ENCODE peak calls at places on chromosomes 13 and 19, in five cellular contexts. U is heart right ventricle; Q is CD8-positive, alpha-beta T cell; C is heart left ventricle; K is A549. W is an unnamed sample.
A peak's percentile ranks its signal among the peaks of the same experiment; 100 is the strongest.

GRCh38 chr19:31318790-31319189 is 30.4 kb downstream of the TSHZ3 start:
- DNase-seq in U (no peak), Q (no peak), C (no peak), K (no peak), W (no peak)

GRCh38 chr19:52945652-52946321 is 16.9 kb downstream of the ZNF816 start:
- DNase-seq in U (no peak), Q (no peak), C (no peak), K (no peak), W (no peak)

GRCh38 chr19:9854282-9854846 is 19.2 kb downstream of the PIN1 start:
- DNase-seq in U (no peak), Q (no peak), C (no peak), K (no peak), W (no peak)

GRCh38 chr13:32278456-32278855 is 36.7 kb downstream of the ZAR1L start:
- DNase-seq in U (no peak), Q (no peak), C (no peak), K (no peak), W (no peak)

GRCh38 chr13:23899555-23899954 is 2.3 kb upstream of the C1QTNF9B start:
- DNase-seq in U (peak; percentile 59), Q (peak; percentile 28), C (no peak), K (no peak), W (no peak)

GRCh38 chr13:101986316-101986715 is 415.5 kb downstream of the FGF14 start:
- DNase-seq in U (no peak), Q (no peak), C (no peak), K (no peak), W (no peak)

GRCh38 chr13:102226591-102226990 is 175.3 kb downstream of the FGF14 start:
- DNase-seq in U (no peak), Q (no peak), C (no peak), K (no peak), W (no peak)

GRCh38 chr13:48156466-48156865 is 61.6 kb upstream of the MED4 start:
- DNase-seq in U (no peak), Q (peak; percentile 82), C (peak; percentile 21), K (no peak), W (no peak)

GRCh38 chr13:60139272-60139671 is 24.5 kb downstream of the DIAPH3 start:
- DNase-seq in U (no peak), Q (no peak), C (no peak), K (no peak), W (peak; percentile 40)

GRCh38 chr19:41937525-41937924 is 9.3 kb upstream of the ERFL start:
- DNase-seq in U (no peak), Q (no peak), C (no peak), K (no peak), W (no peak)

GRCh38 chr13:48405865-48406264 is 7.0 kb downstream of the LPAR6 start:
- DNase-seq in U (no peak), Q (no peak), C (no peak), K (no peak), W (no peak)

GRCh38 chr13:88450515-88450914 is 779.3 kb downstream of the SLITRK5 start:
- DNase-seq in U (no peak), Q (no peak), C (no peak), K (no peak), W (no peak)

GRCh38 chr13:43348397-43348796 is 325.0 kb downstream of the DNAJC15 start:
- DNase-seq in U (no peak), Q (no peak), C (no peak), K (no peak), W (no peak)

GRCh38 chr13:64052526-64052925 is 2636.9 kb upstream of the PCDH20 start:
- DNase-seq in U (no peak), Q (no peak), C (no peak), K (no peak), W (no peak)

GRCh38 chr19:48724796-48725753 is 5.5 kb upstream of the MAMSTR start:
- DNase-seq in U (peak; percentile 93), Q (no peak), C (peak; percentile 89), K (peak; percentile 59), W (peak; percentile 94)

GRCh38 chr13:27359203-27359821 is 65.1 kb upstream of the GTF3A start:
- DNase-seq in U (peak; percentile 67), Q (peak; percentile 70), C (peak; percentile 54), K (peak; percentile 53), W (peak; percentile 36)

GRCh38 chr13:51867062-51867461 is 5.3 kb downstream of the CCDC70 start:
- DNase-seq in U (no peak), Q (no peak), C (no peak), K (no peak), W (no peak)

DNA sequence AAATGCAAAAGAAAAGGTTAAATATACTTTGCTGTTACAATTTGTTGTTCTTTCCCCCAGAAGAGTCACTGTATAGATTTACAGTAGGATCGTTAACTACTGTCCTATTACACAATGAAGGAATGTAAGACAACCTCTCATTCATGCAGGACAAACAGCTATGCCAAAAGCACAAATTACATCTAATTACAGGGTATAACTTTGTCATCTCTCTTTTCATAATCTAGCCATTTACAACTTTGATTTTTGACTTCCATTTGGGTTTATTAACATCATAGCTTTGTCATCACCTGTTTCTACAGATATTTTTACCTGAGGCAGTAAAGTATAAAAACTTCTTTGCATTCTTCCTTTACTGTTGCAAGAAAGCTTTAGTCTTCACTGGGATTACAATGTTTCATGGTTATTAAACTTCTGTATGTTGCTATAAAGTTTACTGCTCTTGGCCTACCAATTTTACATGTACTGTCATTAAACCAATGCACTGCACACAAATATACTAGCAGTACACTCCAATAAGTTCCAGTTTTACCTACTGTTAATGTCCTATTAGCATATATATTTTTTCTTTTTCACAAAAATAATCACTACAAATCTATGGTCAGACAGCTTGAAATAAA is 18.9 kb downstream of the MICU2 start:
- DNase-seq in U (no peak), Q (no peak), C (no peak), K (no peak), W (no peak)
- H3K27ac ChIP-seq in U (no peak overlapping the region), Q (no peak overlapping the region), C (no peak overlapping the region), K (no peak overlapping the region), W (no peak overlapping the region)

GRCh38 chr19:4868286-4868834 is 893 bp upstream of the PLIN3 start:
- DNase-seq in U (no peak), Q (no peak), C (no peak), K (no peak), W (no peak)

GRCh38 chr19:4871711-4872110 is 4.2 kb upstream of the PLIN3 start:
- DNase-seq in U (no peak), Q (no peak), C (no peak), K (no peak), W (no peak)

GRCh38 chr19:4867534-4868285 is at the start of gene PLIN3:
- DNase-seq in U (peak; percentile 98), Q (peak; percentile 91), C (peak; percentile 97), K (peak; percentile 93), W (peak; percentile 95)

GRCh38 chr19:4870025-4870700 is 2.7 kb upstream of the PLIN3 start:
- DNase-seq in U (no peak), Q (no peak), C (no peak), K (peak; percentile 69), W (peak; percentile 96)

GRCh38 chr19:4866595-4867424 is 657 bp downstream of the PLIN3 start:
- DNase-seq in U (peak; percentile 42), Q (peak; percentile 46), C (peak; percentile 59), K (peak; percentile 35), W (peak; percentile 42)
- H3K4me1 ChIP-seq in U (peaks cover 11% of the 10 kb centered on the region), Q (peaks cover 16% of the 10 kb centered on the region), C (peaks cover 2% of the 10 kb centered on the region), K (peaks cover 37% of the 10 kb centered on the region), W (peaks cover 49% of the 10 kb centered on the region)

GRCh38 chr19:45117167-45117594 is 24.2 kb downstream of the PPP1R37 start:
- DNase-seq in U (no peak), Q (peak; percentile 29), C (no peak), K (no peak), W (no peak)

GRCh38 chr19:45113628-45114027 is 20.6 kb downstream of the PPP1R37 start:
- DNase-seq in U (no peak), Q (no peak), C (no peak), K (no peak), W (no peak)

GRCh38 chr19:45114116-45114515 is 21.1 kb downstream of the PPP1R37 start:
- DNase-seq in U (no peak), Q (no peak), C (no peak), K (no peak), W (no peak)

GRCh38 chr19:45117666-45118065 is 24.7 kb downstream of the PPP1R37 start:
- DNase-seq in U (no peak), Q (no peak), C (no peak), K (no peak), W (no peak)

GRCh38 chr19:45115809-45116615 is 23.0 kb downstream of the PPP1R37 start:
- DNase-seq in U (no peak), Q (no peak), C (no peak), K (no peak), W (no peak)
- H3K27ac ChIP-seq in U (no peak overlapping the region), Q (no peak overlapping the region), C (no peak overlapping the region), K (no peak overlapping the region), W (no peak overlapping the region)

GRCh38 chr19:6527893-6528543 is 2.8 kb upstream of the TNFSF9 start:
- DNase-seq in U (no peak), Q (no peak), C (no peak), K (no peak), W (no peak)
- H3K4me1 ChIP-seq in U (peaks cover 47% of the 10 kb centered on the region), Q (peaks cover 27% of the 10 kb centered on the region), C (peaks cover 30% of the 10 kb centered on the region), K (peaks cover 32% of the 10 kb centered on the region), W (peaks cover 19% of the 10 kb centered on the region)

GRCh38 chr19:34996978-34997640 is 3.0 kb upstream of the GRAMD1A start:
- DNase-seq in U (no peak), Q (peak; percentile 25), C (no peak), K (no peak), W (peak; percentile 39)

GRCh38 chr19:34994286-34994642 is 5.9 kb upstream of the GRAMD1A start:
- DNase-seq in U (no peak), Q (no peak), C (no peak), K (no peak), W (no peak)

GRCh38 chr19:34995551-34995950 is 4.6 kb upstream of the GRAMD1A start:
- DNase-seq in U (no peak), Q (no peak), C (no peak), K (no peak), W (no peak)

GRCh38 chr19:34991542-34992333 is 8.4 kb upstream of the GRAMD1A start:
- DNase-seq in U (no peak), Q (no peak), C (no peak), K (no peak), W (no peak)

DNA sequence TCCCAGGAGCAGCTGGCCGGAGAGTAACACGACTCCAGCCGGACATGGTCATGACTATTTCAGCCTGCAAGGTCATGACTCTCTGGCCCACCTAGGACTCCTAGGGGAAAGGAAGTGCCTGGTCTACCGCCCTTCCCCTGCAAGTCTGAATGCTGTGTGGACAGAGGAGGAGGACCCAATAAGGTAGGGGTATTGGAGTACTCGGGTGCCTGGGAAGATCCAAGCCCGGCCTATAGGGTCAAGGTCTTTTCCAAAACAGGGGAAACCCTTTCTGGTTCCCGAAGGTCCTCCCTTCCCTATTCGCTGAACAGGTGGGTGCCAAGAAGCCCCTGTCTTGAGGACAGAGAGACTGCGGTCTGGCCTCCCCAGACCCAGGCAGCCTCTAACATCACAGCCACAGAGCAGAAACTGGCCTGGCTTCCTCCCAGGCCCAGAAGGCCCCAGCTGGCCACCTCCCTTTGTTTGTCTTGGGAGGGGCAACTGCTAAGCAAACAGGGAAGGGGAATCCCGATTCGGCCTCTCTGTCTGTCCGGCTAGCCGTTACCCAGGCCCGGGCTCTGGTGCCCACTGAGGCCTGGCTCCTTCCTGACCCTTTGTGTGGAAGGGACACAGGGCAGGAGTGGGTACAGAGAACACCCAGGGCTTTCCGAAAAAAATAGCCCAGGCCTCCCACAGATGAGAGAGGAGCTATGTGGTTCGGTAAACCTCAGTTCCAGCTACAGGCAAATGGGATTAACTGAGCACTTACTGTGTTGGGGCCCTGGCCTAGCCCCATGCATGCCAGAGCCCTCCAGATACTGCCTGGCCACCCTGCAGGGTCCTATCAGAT is 5.3 kb upstream of the GRAMD1A start:
- DNase-seq in U (peak; percentile 56), Q (no peak), C (peak; percentile 59), K (peak; percentile 99), W (no peak)
- H3K27ac ChIP-seq in U (peak overlapping the region; percentile 85), Q (no peak overlapping the region), C (peak overlapping the region; percentile 74), K (peak overlapping the region; percentile 94), W (peak overlapping the region; percentile 58)

GRCh38 chr19:34963531-34964406 is at the start of gene ZNF792:
- DNase-seq in U (peak; percentile 64), Q (peak; percentile 43), C (peak; percentile 71), K (peak; percentile 94), W (peak; percentile 64)
- H3K4me1 ChIP-seq in U (peaks cover 19% of the 10 kb centered on the region), Q (peaks cover 16% of the 10 kb centered on the region), C (peaks cover 15% of the 10 kb centered on the region), K (peaks cover 11% of the 10 kb centered on the region), W (peaks cover 44% of the 10 kb centered on the region)